ENCODE peak calls at places on chromosome 5, in ten cellular contexts. N, Z, Q, C, Y, U, O, L, R and G are unnamed samples.
A peak's percentile ranks its signal among the peaks of the same experiment; 100 is the strongest.

GRCh38 chr5:113330533-113331200 is 104.1 kb downstream of the TSSK1B start:
- DNase-seq in N (no peak), Z (no peak), Q (no peak), C (no peak), Y (no peak), U (peak; percentile 34), O (no peak), L (peak; percentile 72), R (peak; percentile 78), G (peak; percentile 68)

GRCh38 chr5:116084231-116084630 is 594 bp upstream of the COMMD10 start:
- DNase-seq in N (peak; percentile 10), Z (peak; percentile 1), Q (peak; percentile 14), C (peak; percentile 27), Y (peak; percentile 51), U (no peak), O (no peak), L (no peak), R (peak; percentile 47), G (no peak)

GRCh38 chr5:148457183-148457620 is 73.4 kb downstream of the FBXO38 start:
- DNase-seq in N (peak; percentile 6), Z (no peak), Q (peak; percentile 15), C (no peak), Y (no peak), U (no peak), O (no peak), L (peak; percentile 24), R (peak; percentile 27), G (peak; percentile 10)

GRCh38 chr5:180673371-180674252 is 24.2 kb upstream of the FLT4 start:
- DNase-seq in N (no peak), Z (no peak), Q (no peak), C (peak; percentile 52), Y (no peak), U (no peak), O (no peak), L (no peak), R (no peak), G (no peak)

GRCh38 chr5:106269252-106269843 is 1401.4 kb downstream of the EFNA5 start:
- DNase-seq in N (no peak), Z (no peak), Q (no peak), C (no peak), Y (no peak), U (no peak), O (no peak), L (no peak), R (peak; percentile 77), G (no peak)

GRCh38 chr5:96968074-96968473 is 32.2 kb downstream of the LNPEP start:
- DNase-seq in N (no peak), Z (no peak), Q (no peak), C (no peak), Y (no peak), U (no peak), O (no peak), L (no peak), R (peak; percentile 71), G (no peak)

GRCh38 chr5:150068071-150068470 is 18.3 kb downstream of the CSF1R start:
- DNase-seq in N (no peak), Z (no peak), Q (no peak), C (no peak), Y (no peak), U (no peak), O (no peak), L (no peak), R (no peak), G (no peak)

GRCh38 chr5:89628876-89629635 is 746.1 kb upstream of the MEF2C start:
- DNase-seq in N (no peak), Z (no peak), Q (no peak), C (no peak), Y (no peak), U (no peak), O (no peak), L (no peak), R (peak; percentile 2), G (no peak)